ENCODE peak calls at places on chromosomes 6 and 20, in nine cellular contexts. O is activated T-helper 1 cell treated with anti-CD3 and anti-CD28 coated beads, Interleukin-12 subunit alpha, Interleukin-12 subunit beta, Interleukin-2, Interleukin-4 antibody, amounts not matched to agents 30 ng/mL and 10 ng/mL and 1 ng/mL, durations not matched to agents 14 hours and 24 hours and 36 hours; I is bronchial epithelial cell; U is WTC11; P is NCI-H226; V is PC-3; F is endothelial cell; H is type B pancreatic cell; G is naive thymus-derived CD4-positive, alpha-beta T cell. K is an unnamed sample.

GRCh38 chr20:9185511-9185910 is 116.6 kb downstream of the PLCB4 start:
- DNase-seq in O (no peak), I (peak), U (no peak), P (no peak), V (peak), F (no peak), H (no peak), G (no peak), K (no peak)

GRCh38 chr6:151699719-151700118 is 107.8 kb upstream of the ESR1 start:
- DNase-seq in O (no peak), I (no peak), U (no peak), P (no peak), V (no peak), F (no peak), H (no peak), G (no peak), K (no peak)

GRCh38 chr20:56503911-56504310 is 20.6 kb upstream of the FAM209A start:
- DNase-seq in O (no peak), I (no peak), U (no peak), P (no peak), V (no peak), F (no peak), H (no peak), G (no peak), K (no peak)

GRCh38 chr20:34887023-34887422 is 10.6 kb downstream of the ACSS2 start:
- DNase-seq in O (no peak), I (no peak), U (no peak), P (no peak), V (no peak), F (no peak), H (no peak), G (no peak), K (no peak)

GRCh38 chr6:5481024-5481423 is 219.7 kb downstream of the FARS2 start:
- DNase-seq in O (no peak), I (no peak), U (no peak), P (no peak), V (no peak), F (no peak), H (no peak), G (no peak), K (no peak)

GRCh38 chr20:18795366-18795765 is 18.2 kb upstream of the SCP2D1 start:
- DNase-seq in O (no peak), I (no peak), U (no peak), P (no peak), V (no peak), F (no peak), H (no peak), G (no peak), K (no peak)

GRCh38 chr6:157842213-157842612 is 19.2 kb downstream of the SNX9 start:
- DNase-seq in O (no peak), I (no peak), U (no peak), P (no peak), V (no peak), F (no peak), H (no peak), G (no peak), K (no peak)

GRCh38 chr6:56346958-56347357 is 99.6 kb upstream of the COL21A1 start:
- DNase-seq in O (no peak), I (no peak), U (peak), P (no peak), V (no peak), F (no peak), H (no peak), G (no peak), K (no peak)

GRCh38 chr6:108714774-108715414 is 133.3 kb upstream of the ARMC2 start:
- DNase-seq in O (no peak), I (no peak), U (no peak), P (no peak), V (no peak), F (no peak), H (no peak), G (no peak), K (no peak)

GRCh38 chr6:97189767-97190166 is 93.2 kb downstream of the MMS22L start:
- DNase-seq in O (no peak), I (peak), U (no peak), P (peak), V (no peak), F (no peak), H (no peak), G (no peak), K (no peak)

K was measured in central memory CD8-positive, alpha-beta T cell.